ENCODE peak calls at places on chromosomes 12 and 14, in nine cellular contexts. K is NB4, H is lower leg skin, W is stomach, T is IMR-90, Z is ovary, R is A549, Q is prostate gland, N is breast epithelium. Y is an unnamed sample.

GRCh38 chr12:48954061-48954460 is 3.2 kb downstream of the ARF3 start:
- DNase-seq in K (no peak), H (no peak), W (no peak), T (no peak), Z (no peak), R (no peak), Q (no peak), N (no peak), Y (no peak)

GRCh38 chr14:95774265-95775160 is 60.6 kb upstream of the TCL1A start:
- DNase-seq in K (peak), H (peak), W (peak), T (peak), Z (peak), R (peak), Q (peak), N (peak), Y (no peak)

GRCh38 chr12:23669691-23670090 is 279.8 kb downstream of the SOX5 start:
- DNase-seq in K (no peak), H (no peak), W (no peak), T (no peak), Z (no peak), R (no peak), Q (no peak), N (no peak), Y (no peak)

GRCh38 chr12:51077930-51078329 is 5.5 kb downstream of the CSRNP2 start:
- DNase-seq in K (no peak), H (no peak), W (no peak), T (peak), Z (no peak), R (no peak), Q (no peak), N (no peak), Y (no peak)

GRCh38 chr12:14185441-14186192 is 179.9 kb upstream of the ATF7IP start:
- DNase-seq in K (peak), H (no peak), W (peak), T (peak), Z (no peak), R (peak), Q (peak), N (no peak), Y (no peak)

GRCh38 chr14:30223385-30223785 is 295.7 kb upstream of the PRKD1 start:
- DNase-seq in K (no peak), H (peak), W (peak), T (peak), Z (peak), R (peak), Q (peak), N (peak), Y (no peak)

GRCh38 chr12:15155271-15155670 is 65.9 kb downstream of the RERG start:
- DNase-seq in K (no peak), H (no peak), W (peak), T (no peak), Z (peak), R (no peak), Q (no peak), N (no peak), Y (no peak)

GRCh38 chr12:98355933-98356332 is 159.5 kb upstream of the TMPO start:
- DNase-seq in K (no peak), H (no peak), W (no peak), T (no peak), Z (no peak), R (no peak), Q (no peak), N (no peak), Y (no peak)

GRCh38 chr14:29773990-29774389 is 153.7 kb downstream of the PRKD1 start:
- DNase-seq in K (no peak), H (no peak), W (no peak), T (no peak), Z (no peak), R (no peak), Q (no peak), N (no peak), Y (no peak)

GRCh38 chr14:38125484-38125912 is 82.2 kb upstream of the SSTR1 start:
- DNase-seq in K (no peak), H (no peak), W (no peak), T (no peak), Z (no peak), R (no peak), Q (no peak), N (no peak), Y (no peak)

GRCh38 chr14:97458302-97459137 is 661.3 kb downstream of the VRK1 start:
- DNase-seq in K (no peak), H (peak), W (peak), T (no peak), Z (no peak), R (no peak), Q (no peak), N (no peak), Y (no peak)

GRCh38 chr12:63150255-63151060 is 543 bp downstream of the AVPR1A start:
- DNase-seq in K (no peak), H (peak), W (no peak), T (no peak), Z (peak), R (peak), Q (no peak), N (no peak), Y (no peak)

GRCh38 chr12:79055926-79056674 is 191.5 kb downstream of the SYT1 start:
- DNase-seq in K (no peak), H (no peak), W (no peak), T (peak), Z (no peak), R (peak), Q (no peak), N (no peak), Y (no peak)

GRCh38 chr12:122790393-122791075 is 16.2 kb downstream of the CCDC62 start:
- DNase-seq in K (no peak), H (no peak), W (no peak), T (peak), Z (no peak), R (no peak), Q (no peak), N (no peak), Y (no peak)

GRCh38 chr14:102928412-102929348 is 6.2 kb downstream of the AMN start:
- DNase-seq in K (peak), H (peak), W (peak), T (peak), Z (peak), R (no peak), Q (peak), N (no peak), Y (no peak)

GRCh38 chr12:67667276-67668073 is 18.9 kb downstream of the DYRK2 start:
- DNase-seq in K (no peak), H (peak), W (peak), T (no peak), Z (peak), R (no peak), Q (peak), N (no peak), Y (no peak)

GRCh38 chr12:60172696-60173095 is 576.9 kb downstream of the SLC16A7 start:
- DNase-seq in K (no peak), H (no peak), W (no peak), T (no peak), Z (no peak), R (no peak), Q (no peak), N (no peak), Y (no peak)

GRCh38 chr12:50106907-50107306 is 3.1 kb downstream of the GPD1 start:
- DNase-seq in K (no peak), H (no peak), W (no peak), T (no peak), Z (no peak), R (no peak), Q (no peak), N (no peak), Y (no peak)

GRCh38 chr12:63905523-63905922 is 61.0 kb downstream of the SRGAP1 start:
- DNase-seq in K (peak), H (no peak), W (no peak), T (peak), Z (no peak), R (peak), Q (no peak), N (no peak), Y (no peak)

GRCh38 chr14:104150201-104151027 is 12.0 kb downstream of the KIF26A start:
- DNase-seq in K (peak), H (no peak), W (no peak), T (no peak), Z (no peak), R (peak), Q (no peak), N (no peak), Y (no peak)

GRCh38 chr12:12336049-12336411 is 14.0 kb downstream of the MANSC1 start:
- DNase-seq in K (no peak), H (no peak), W (peak), T (no peak), Z (no peak), R (no peak), Q (no peak), N (no peak), Y (no peak)

GRCh38 chr14:22973217-22974032 is 8.9 kb downstream of the AJUBA start:
- DNase-seq in K (peak), H (no peak), W (peak), T (peak), Z (no peak), R (peak), Q (peak), N (no peak), Y (no peak)

GRCh38 chr14:104800600-104801283 is at the start of gene ZBTB42:
- DNase-seq in K (peak), H (peak), W (peak), T (peak), Z (peak), R (no peak), Q (peak), N (peak), Y (peak)

GRCh38 chr14:68899033-68899603 is 80.0 kb downstream of the ACTN1 start:
- DNase-seq in K (no peak), H (no peak), W (no peak), T (no peak), Z (no peak), R (no peak), Q (no peak), N (no peak), Y (no peak)

GRCh38 chr12:87960557-87960956 is 68.6 kb downstream of the C12orf50 start:
- DNase-seq in K (no peak), H (no peak), W (no peak), T (no peak), Z (no peak), R (no peak), Q (no peak), N (no peak), Y (no peak)

GRCh38 chr12:13234045-13234641 is 37.6 kb downstream of the EMP1 start:
- DNase-seq in K (peak), H (no peak), W (peak), T (peak), Z (no peak), R (peak), Q (peak), N (no peak), Y (peak)

GRCh38 chr14:24289649-24290283 is 9.8 kb downstream of the DHRS1 start:
- DNase-seq in K (no peak), H (no peak), W (no peak), T (no peak), Z (no peak), R (no peak), Q (no peak), N (no peak), Y (no peak)

GRCh38 chr12:108146035-108146893 is 17.2 kb downstream of the WSCD2 start:
- DNase-seq in K (no peak), H (no peak), W (no peak), T (no peak), Z (no peak), R (no peak), Q (no peak), N (no peak), Y (no peak)

GRCh38 chr14:102819176-102819628 is 42.0 kb downstream of the TRAF3 start:
- DNase-seq in K (no peak), H (peak), W (peak), T (no peak), Z (no peak), R (no peak), Q (peak), N (no peak), Y (no peak)

GRCh38 chr12:26713885-26714383 is 119.1 kb downstream of the ITPR2 start:
- DNase-seq in K (no peak), H (no peak), W (no peak), T (no peak), Z (no peak), R (no peak), Q (no peak), N (no peak), Y (no peak)

GRCh38 chr14:50037240-50037639 is 79.1 kb downstream of the VCPKMT start:
- DNase-seq in K (no peak), H (no peak), W (no peak), T (no peak), Z (no peak), R (no peak), Q (no peak), N (no peak), Y (no peak)

GRCh38 chr12:10268037-10268436 is 39.6 kb upstream of the KLRD1 start:
- DNase-seq in K (no peak), H (no peak), W (no peak), T (no peak), Z (no peak), R (no peak), Q (no peak), N (no peak), Y (no peak)

GRCh38 chr14:100888789-100889315 is 14.7 kb downstream of the RTL1 start:
- DNase-seq in K (no peak), H (no peak), W (no peak), T (no peak), Z (no peak), R (no peak), Q (no peak), N (no peak), Y (no peak)

GRCh38 chr12:51970904-51971646 is 19.6 kb downstream of the ACVR1B start:
- DNase-seq in K (peak), H (no peak), W (no peak), T (peak), Z (no peak), R (peak), Q (no peak), N (no peak), Y (no peak)

GRCh38 chr12:52216807-52217206 is 16.2 kb upstream of the KRT7 start:
- DNase-seq in K (no peak), H (peak), W (peak), T (no peak), Z (no peak), R (no peak), Q (peak), N (peak), Y (no peak)

GRCh38 chr12:75543529-75543928 is 32.1 kb upstream of the KRR1 start:
- DNase-seq in K (no peak), H (no peak), W (no peak), T (no peak), Z (no peak), R (no peak), Q (no peak), N (no peak), Y (no peak)

GRCh38 chr12:69553626-69554248 is 31.5 kb upstream of the CCT2 start:
- DNase-seq in K (peak), H (no peak), W (no peak), T (peak), Z (no peak), R (no peak), Q (peak), N (no peak), Y (no peak)

GRCh38 chr12:74488134-74488533 is 49.5 kb upstream of the ATXN7L3B start:
- DNase-seq in K (no peak), H (no peak), W (no peak), T (no peak), Z (no peak), R (no peak), Q (no peak), N (no peak), Y (no peak)

GRCh38 chr14:79861111-79861510 is 350.2 kb downstream of the DIO2 start:
- DNase-seq in K (peak), H (no peak), W (no peak), T (no peak), Z (no peak), R (peak), Q (no peak), N (no peak), Y (no peak)

GRCh38 chr12:130881548-130881947 is 9.7 kb downstream of the RAN start:
- DNase-seq in K (no peak), H (no peak), W (no peak), T (no peak), Z (no peak), R (no peak), Q (no peak), N (no peak), Y (no peak)

GRCh38 chr12:130881046-130881445 is 9.2 kb downstream of the RAN start:
- DNase-seq in K (no peak), H (no peak), W (no peak), T (no peak), Z (no peak), R (no peak), Q (no peak), N (no peak), Y (no peak)

GRCh38 chr12:130879781-130880389 is 8.0 kb downstream of the RAN start:
- DNase-seq in K (peak), H (no peak), W (no peak), T (no peak), Z (no peak), R (no peak), Q (no peak), N (no peak), Y (no peak)

GRCh38 chr12:130879212-130879686 is 7.4 kb downstream of the RAN start:
- DNase-seq in K (peak), H (no peak), W (no peak), T (no peak), Z (no peak), R (no peak), Q (no peak), N (no peak), Y (no peak)

DNA sequence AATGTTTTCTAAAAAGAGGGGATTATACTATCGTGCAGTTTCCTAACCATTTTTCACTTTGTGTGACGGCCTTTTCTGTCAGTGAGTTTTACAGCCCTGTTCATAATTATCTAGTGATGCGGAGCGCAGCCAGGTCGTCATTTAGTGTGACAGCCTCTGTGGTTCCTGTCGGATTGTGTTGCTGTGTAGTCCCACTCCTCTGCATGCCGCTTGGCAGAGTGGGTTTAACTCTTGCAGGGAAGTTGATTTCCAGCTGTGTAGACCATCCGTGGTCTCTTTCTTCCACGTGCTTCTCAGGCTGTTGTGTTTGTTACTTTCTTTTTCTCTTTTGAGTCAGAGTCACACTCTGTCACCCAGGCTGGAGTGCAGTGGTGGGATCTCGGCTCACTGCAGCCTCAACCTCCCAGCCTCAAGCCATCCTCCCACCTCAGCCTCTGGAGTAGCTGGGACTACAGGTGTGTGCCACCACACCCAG is 8.6 kb downstream of the RAN start:
- DNase-seq in K (no peak), H (no peak), W (no peak), T (no peak), Z (no peak), R (no peak), Q (no peak), N (no peak), Y (no peak)
- H3K4me3 ChIP-seq in K (no peak), H (no peak), W (peak), T (peak), Z (no peak), R (no peak), Q (peak), N (peak), Y (peak)

GRCh38 chr12:115680967-115681366 is 596.5 kb downstream of the MED13L start:
- DNase-seq in K (no peak), H (no peak), W (no peak), T (no peak), Z (no peak), R (no peak), Q (no peak), N (no peak), Y (no peak)
- TF ChIP-seq POLR2A in K (no peak), H (no peak), W (no peak), T (no peak), Z (no peak), R (no peak), Q (no peak), N (no peak), Y (no peak)

DNA sequence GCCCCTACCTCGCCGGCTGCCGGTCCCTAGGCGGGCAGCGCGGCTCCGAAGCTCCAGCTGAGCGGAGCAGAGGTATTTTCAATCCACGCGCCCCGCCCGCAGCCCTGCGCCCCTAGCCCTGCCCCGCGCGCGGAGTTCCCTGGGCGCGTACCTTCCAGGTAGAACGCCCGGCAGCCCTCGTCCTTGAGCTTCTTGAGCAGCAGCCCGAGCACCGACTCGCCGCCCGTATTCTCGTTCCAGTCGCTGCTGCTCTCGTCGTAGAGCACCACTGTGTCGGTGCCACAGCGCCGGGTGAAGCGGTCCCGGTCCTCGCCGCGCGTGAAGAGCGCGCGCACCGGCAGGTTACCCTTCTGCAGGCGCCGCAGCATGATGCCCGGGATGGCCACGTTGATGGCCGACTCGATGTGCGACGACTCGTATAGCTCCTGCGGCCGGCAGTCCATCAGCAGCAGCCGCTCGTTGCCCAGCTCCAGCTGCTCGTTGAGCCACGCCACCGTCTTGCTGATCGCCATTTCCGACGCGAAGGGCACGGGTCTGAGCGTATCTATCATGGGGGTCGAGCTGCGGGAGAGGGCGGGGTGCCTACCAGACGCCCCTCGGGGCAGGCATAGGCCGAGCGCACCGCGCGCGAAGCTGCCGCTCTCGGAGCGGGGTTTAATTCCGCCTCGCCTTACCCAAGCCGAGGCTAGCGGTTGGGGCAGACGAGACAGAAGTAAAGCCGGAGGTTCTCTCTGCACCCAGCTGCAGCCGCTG is 636 bp downstream of the DUSP6 start:
- DNase-seq in K (no peak), H (no peak), W (peak), T (peak), Z (peak), R (peak), Q (peak), N (no peak), Y (no peak)
- TF ChIP-seq CTCF in K (no peak), H (no peak), W (no peak), T (no peak), Z (no peak), R (no peak), Q (no peak), N (no peak), Y (no peak)

DNA sequence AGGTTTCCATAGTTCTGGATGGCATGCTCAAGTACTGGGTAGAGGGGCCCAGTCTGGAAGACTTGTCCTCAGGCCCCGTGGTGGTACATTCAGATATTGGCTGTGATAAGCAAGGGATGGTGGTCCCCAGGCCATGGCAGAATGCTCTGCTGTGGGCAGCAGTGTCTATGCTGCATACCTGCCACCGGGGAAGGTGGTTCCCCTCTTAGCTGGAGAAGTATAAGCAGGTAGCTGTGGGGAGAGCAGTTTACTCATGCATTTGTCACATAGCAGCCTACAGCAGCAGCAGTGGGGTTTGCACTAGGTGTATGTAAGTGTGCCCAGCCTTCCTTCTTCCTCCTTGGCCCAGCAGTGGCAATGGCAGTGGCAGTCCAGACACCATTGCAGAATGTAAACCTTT is 69.3 kb upstream of the ADAMTS20 start:
- DNase-seq in K (no peak), H (no peak), W (no peak), T (no peak), Z (no peak), R (no peak), Q (no peak), N (no peak), Y (no peak)
- H3K4me3 ChIP-seq in K (no peak), H (no peak), W (no peak), T (no peak), Z (no peak), R (no peak), Q (no peak), N (no peak), Y (no peak)

Y was measured in esophagus muscularis mucosa.